ENCODE peak calls at places on chromosomes 11 and 22, in nine cellular contexts. B is stimulated activated effector memory CD8-positive, alpha-beta T cell treated with anti-CD3 and anti-CD28 coated beads, Interleukin-12 subunit alpha, Interleukin-12 subunit beta, amount 100 ng/mL, for 72 hours; N is GM10248; A is WTC11; K is activated T-cell treated with anti-CD3 and anti-CD28 coated beads for 1 hour; E is NCI-H1105 treated with DMSO at 0.1 percent for 48 hours; P is sigmoid colon; S is glutamatergic neuron; W is NB4. O is an unnamed sample.

GRCh38 chr11:43825217-43825816 is 55.3 kb upstream of the ALKBH3 start:
- DNase-seq in B (no peak), N (no peak), A (no peak), K (no peak), E (peak; percentile 46), P (no peak), S (no peak), W (peak; percentile 23), O (no peak)

GRCh38 chr22:30297276-30298004 is 8.1 kb upstream of the CASTOR1 start:
- DNase-seq in B (no peak), N (no peak), A (no peak), K (no peak), E (no peak), P (no peak), S (no peak), W (no peak), O (no peak)

GRCh38 chr11:119192111-119192510 is 6.8 kb downstream of the NHERF4 start:
- DNase-seq in B (no peak), N (no peak), A (no peak), K (no peak), E (no peak), P (no peak), S (no peak), W (peak; percentile 74), O (no peak)

GRCh38 chr22:42930810-42931420 is 73.8 kb upstream of the ARFGAP3 start:
- DNase-seq in B (no peak), N (no peak), A (no peak), K (no peak), E (no peak), P (no peak), S (no peak), W (peak; percentile 25), O (no peak)

GRCh38 chr11:113167599-113167998 is 146.8 kb upstream of the TTC12 start:
- DNase-seq in B (no peak), N (no peak), A (no peak), K (no peak), E (no peak), P (no peak), S (no peak), W (no peak), O (no peak)

GRCh38 chr22:40044102-40044869 is 49.5 kb downstream of the FAM83F start:
- DNase-seq in B (peak; percentile 100), N (peak; percentile 98), A (peak; percentile 98), K (peak; percentile 96), E (peak; percentile 99), P (peak; percentile 99), S (peak; percentile 97), W (peak; percentile 99), O (peak; percentile 97)

GRCh38 chr11:6655020-6655789 is 404 bp downstream of the DCHS1 start:
- DNase-seq in B (no peak), N (no peak), A (peak; percentile 34), K (no peak), E (no peak), P (peak; percentile 74), S (peak; percentile 71), W (no peak), O (peak; percentile 68)

GRCh38 chr11:61491736-61492395 is 16.7 kb upstream of the LRRC10B start:
- DNase-seq in B (no peak), N (no peak), A (no peak), K (no peak), E (no peak), P (no peak), S (no peak), W (no peak), O (no peak)

GRCh38 chr11:25183436-25183835 is 686.6 kb downstream of the LUZP2 start:
- DNase-seq in B (no peak), N (no peak), A (no peak), K (no peak), E (no peak), P (no peak), S (no peak), W (no peak), O (no peak)

GRCh38 chr11:96015911-96016565 is 92.1 kb upstream of the MTMR2 start:
- DNase-seq in B (no peak), N (no peak), A (no peak), K (no peak), E (no peak), P (no peak), S (no peak), W (peak; percentile 19), O (no peak)

GRCh38 chr22:37898441-37899181 is 7.5 kb upstream of the MICALL1 start:
- DNase-seq in B (no peak), N (no peak), A (peak; percentile 43), K (no peak), E (no peak), P (peak; percentile 78), S (no peak), W (no peak), O (no peak)

GRCh38 chr11:28833169-28833568 is 725.0 kb downstream of the METTL15 start:
- DNase-seq in B (no peak), N (no peak), A (no peak), K (no peak), E (no peak), P (no peak), S (no peak), W (no peak), O (no peak)

GRCh38 chr11:117887431-117888139 is 11.1 kb upstream of the FXYD6 start:
- DNase-seq in B (no peak), N (no peak), A (no peak), K (no peak), E (no peak), P (no peak), S (peak; percentile 57), W (no peak), O (no peak)

GRCh38 chr11:93917673-93918072 is 67.3 kb upstream of the VSTM5 start:
- DNase-seq in B (no peak), N (no peak), A (no peak), K (no peak), E (no peak), P (no peak), S (no peak), W (no peak), O (no peak)

GRCh38 chr22:25452116-25452700 is 112.3 kb upstream of the GRK3 start:
- DNase-seq in B (no peak), N (no peak), A (no peak), K (no peak), E (no peak), P (no peak), S (no peak), W (no peak), O (no peak)

GRCh38 chr11:124719534-124719933 is 20.2 kb upstream of the NRGN start:
- DNase-seq in B (no peak), N (no peak), A (no peak), K (no peak), E (no peak), P (no peak), S (peak; percentile 51), W (no peak), O (no peak)

GRCh38 chr11:134691985-134692384 is 279.9 kb upstream of the B3GAT1 start:
- DNase-seq in B (no peak), N (no peak), A (no peak), K (no peak), E (no peak), P (no peak), S (no peak), W (no peak), O (no peak)

O was measured in Right ventricle myocardium inferior.